ENCODE peak calls at places on chromosome 1, in eight cellular contexts. G is T-helper 2 cell; J is activated naive CD4-positive, alpha-beta T cell; H is progenitor cell of endocrine pancreas; X is aorta; O is heart left ventricle; K is HFF-Myc; A is GDM1. U is an unnamed sample.

GRCh38 chr1:10784998-10785854 is 11.2 kb downstream of the CASZ1 start:
- DNase-seq in A (no peak), H (no peak), O (no peak), K (no peak), X (peak; percentile 62), G (no peak), J (no peak), U (no peak)

GRCh38 chr1:232227171-232227740 is 402.7 kb downstream of the SIPA1L2 start:
- DNase-seq in H (no peak), A (no peak), G (no peak), K (no peak), X (no peak), J (no peak), O (no peak), U (no peak)

GRCh38 chr1:221887091-221887746 is 145.3 kb upstream of the DUSP10 start:
- DNase-seq in O (peak; percentile 82), K (no peak), X (peak; percentile 91), H (no peak), J (no peak), A (no peak), G (no peak), U (no peak)

GRCh38 chr1:156556354-156556753 is 16.0 kb downstream of the IQGAP3 start:
- DNase-seq in G (no peak), A (no peak), H (no peak), O (no peak), X (no peak), J (no peak), K (no peak), U (no peak)

GRCh38 chr1:170634293-170634692 is 29.6 kb upstream of the PRRX1 start:
- DNase-seq in J (no peak), O (no peak), A (no peak), X (no peak), G (no peak), H (no peak), K (peak; percentile 36), U (no peak)

GRCh38 chr1:2300004-2300771 is 72.1 kb downstream of the SKI start:
- DNase-seq in K (no peak), A (no peak), H (no peak), G (peak; percentile 95), O (no peak), X (no peak), J (peak; percentile 32), U (no peak)

GRCh38 chr1:34013958-34014737 is 150.3 kb downstream of the HMGB4 start:
- DNase-seq in J (no peak), G (no peak), O (peak; percentile 40), K (no peak), X (no peak), A (no peak), H (peak; percentile 36), U (peak; percentile 77)

GRCh38 chr1:174606471-174606870 is 158.7 kb downstream of the GPR52 start:
- DNase-seq in H (no peak), K (no peak), G (no peak), O (no peak), J (no peak), A (no peak), X (no peak), U (no peak)

GRCh38 chr1:223341111-223341510 is 22.9 kb downstream of the SUSD4 start:
- DNase-seq in K (no peak), G (no peak), J (no peak), O (peak; percentile 87), A (no peak), H (no peak), X (no peak), U (no peak)